ENCODE peak calls at places on chromosomes 6 and 20, in eight cellular contexts. B is adrenal gland; V is caudate nucleus; K is CD8-positive, alpha-beta T cell; D is left ventricle myocardium inferior; A is AG04450; H is neural progenitor cell; E is uterus. S is an unnamed sample.

GRCh38 chr6:25942561-25943147 is 12.2 kb upstream of the SLC17A2 start:
- DNase-seq in B (no peak), V (no peak), K (no peak), D (no peak), A (no peak), H (peak), E (no peak), S (no peak)

GRCh38 chr20:8901237-8902025 is 167.5 kb upstream of the PLCB4 start:
- DNase-seq in B (no peak), V (no peak), K (no peak), D (peak), A (no peak), H (no peak), E (peak), S (no peak)

GRCh38 chr6:3277851-3278416 is 19.2 kb downstream of the PSMG4 start:
- DNase-seq in B (peak), V (no peak), K (no peak), D (no peak), A (no peak), H (no peak), E (peak), S (no peak)

GRCh38 chr6:27720607-27721580 is 191.3 kb downstream of the OR2B2 start:
- DNase-seq in B (no peak), V (no peak), K (no peak), D (no peak), A (no peak), H (peak), E (no peak), S (no peak)

GRCh38 chr20:33770005-33770404 is 38.2 kb downstream of the ZNF341 start:
- DNase-seq in B (no peak), V (no peak), K (no peak), D (no peak), A (no peak), H (no peak), E (no peak), S (no peak)

GRCh38 chr6:167306401-167306998 is 15.4 kb downstream of the UNC93A start:
- DNase-seq in B (no peak), V (no peak), K (no peak), D (no peak), A (no peak), H (no peak), E (no peak), S (no peak)

GRCh38 chr20:17693534-17694001 is 6.2 kb upstream of the BANF2 start:
- DNase-seq in B (no peak), V (no peak), K (no peak), D (no peak), A (no peak), H (no peak), E (no peak), S (no peak)

GRCh38 chr6:33206027-33206863 is 1.8 kb downstream of the HSD17B8 start:
- DNase-seq in B (no peak), V (no peak), K (no peak), D (no peak), A (no peak), H (no peak), E (no peak), S (no peak)

GRCh38 chr6:10745116-10745515 is 2.5 kb upstream of the TMEM14B start:
- DNase-seq in B (no peak), V (peak), K (no peak), D (no peak), A (no peak), H (no peak), E (no peak), S (no peak)

GRCh38 chr6:2118136-2118535 is 127.3 kb downstream of the GMDS start:
- DNase-seq in B (no peak), V (no peak), K (no peak), D (no peak), A (no peak), H (no peak), E (no peak), S (no peak)

GRCh38 chr6:98835149-98836024 is 1.0 kb downstream of the POU3F2 start:
- DNase-seq in B (no peak), V (no peak), K (no peak), D (no peak), A (no peak), H (peak), E (no peak), S (no peak)

GRCh38 chr6:153231048-153231635 is 100.1 kb upstream of the RGS17 start:
- DNase-seq in B (peak), V (peak), K (no peak), D (peak), A (peak), H (peak), E (no peak), S (peak)

GRCh38 chr6:29813809-29814208 is 13.8 kb upstream of the HLA-G start:
- DNase-seq in B (peak), V (no peak), K (no peak), D (no peak), A (no peak), H (no peak), E (no peak), S (no peak)

GRCh38 chr20:40414843-40415615 is 274.0 kb downstream of the MAFB start:
- DNase-seq in B (no peak), V (no peak), K (no peak), D (no peak), A (no peak), H (no peak), E (no peak), S (no peak)

GRCh38 chr6:168699631-168700315 is 258.8 kb downstream of the SMOC2 start:
- DNase-seq in B (no peak), V (peak), K (no peak), D (peak), A (no peak), H (no peak), E (peak), S (peak)

GRCh38 chr20:36544134-36545018 is 3.1 kb downstream of the MYL9 start:
- DNase-seq in B (peak), V (no peak), K (no peak), D (peak), A (no peak), H (no peak), E (peak), S (no peak)

GRCh38 chr20:56442381-56443365 is 25.8 kb upstream of the RTF2 start:
- DNase-seq in B (no peak), V (no peak), K (no peak), D (no peak), A (no peak), H (no peak), E (no peak), S (no peak)

GRCh38 chr6:170193326-170193821 is 97.5 kb downstream of the DLL1 start:
- DNase-seq in B (no peak), V (no peak), K (no peak), D (no peak), A (no peak), H (no peak), E (no peak), S (no peak)

GRCh38 chr6:116385462-116385807 is 14.7 kb downstream of the DSE start:
- DNase-seq in B (peak), V (no peak), K (no peak), D (no peak), A (no peak), H (no peak), E (no peak), S (no peak)

GRCh38 chr6:16698988-16699868 is 62.0 kb downstream of the ATXN1 start:
- DNase-seq in B (no peak), V (no peak), K (peak), D (no peak), A (no peak), H (no peak), E (no peak), S (no peak)

GRCh38 chr6:145044606-145045275 is 690.6 kb downstream of the EPM2A start:
- DNase-seq in B (no peak), V (no peak), K (no peak), D (no peak), A (peak), H (no peak), E (no peak), S (no peak)

GRCh38 chr20:10476319-10476724 is 41.2 kb downstream of the SLX4IP start:
- DNase-seq in B (no peak), V (no peak), K (no peak), D (no peak), A (no peak), H (no peak), E (no peak), S (no peak)

GRCh38 chr20:22339091-22339881 is 245.1 kb downstream of the FOXA2 start:
- DNase-seq in B (peak), V (no peak), K (peak), D (no peak), A (peak), H (peak), E (no peak), S (no peak)

GRCh38 chr6:30000156-30000791 is 57.9 kb downstream of the HLA-A start:
- DNase-seq in B (no peak), V (no peak), K (no peak), D (no peak), A (no peak), H (no peak), E (no peak), S (no peak)

GRCh38 chr20:19628570-19629134 is 129.4 kb upstream of the RIN2 start:
- DNase-seq in B (peak), V (no peak), K (peak), D (no peak), A (peak), H (peak), E (no peak), S (no peak)

GRCh38 chr20:56914532-56914931 is 285.4 kb downstream of the TFAP2C start:
- DNase-seq in B (no peak), V (no peak), K (no peak), D (no peak), A (no peak), H (no peak), E (no peak), S (no peak)

GRCh38 chr20:58717278-58718091 is 24.9 kb downstream of the NPEPL1 start:
- DNase-seq in B (no peak), V (no peak), K (peak), D (peak), A (no peak), H (no peak), E (peak), S (no peak)

GRCh38 chr6:142118926-142119325 is 13.8 kb upstream of the GJE1 start:
- DNase-seq in B (no peak), V (no peak), K (no peak), D (no peak), A (no peak), H (no peak), E (no peak), S (no peak)

GRCh38 chr6:161152904-161153662 is 120.8 kb downstream of the AGPAT4 start:
- DNase-seq in B (no peak), V (no peak), K (peak), D (no peak), A (no peak), H (no peak), E (no peak), S (no peak)

GRCh38 chr20:57658447-57659130 is 38.4 kb upstream of the ZBP1 start:
- DNase-seq in B (no peak), V (no peak), K (peak), D (peak), A (no peak), H (no peak), E (peak), S (no peak)

GRCh38 chr6:7991992-7992815 is 72.0 kb downstream of the BLOC1S5 start:
- DNase-seq in B (peak), V (no peak), K (no peak), D (peak), A (peak), H (peak), E (peak), S (no peak)

GRCh38 chr20:36384022-36384619 is 78.0 kb downstream of the DLGAP4 start:
- DNase-seq in B (peak), V (no peak), K (peak), D (no peak), A (no peak), H (peak), E (no peak), S (no peak)

GRCh38 chr20:2164421-2164820 is 62.8 kb downstream of the STK35 start:
- DNase-seq in B (no peak), V (no peak), K (no peak), D (no peak), A (no peak), H (no peak), E (no peak), S (no peak)

GRCh38 chr6:12296255-12296573 is 6.1 kb downstream of the EDN1 start:
- DNase-seq in B (no peak), V (no peak), K (no peak), D (no peak), A (peak), H (no peak), E (no peak), S (no peak)
- H3K27ac ChIP-seq in B (no peak), V (no peak), K (no peak), D (no peak), A (peak), H (no peak), E (no peak), S (no peak)

GRCh38 chr6:56798163-56798562 is 155.5 kb upstream of the DST start:
- DNase-seq in B (no peak), V (no peak), K (no peak), D (no peak), A (no peak), H (no peak), E (no peak), S (no peak)

GRCh38 chr6:56793938-56794337 is 151.2 kb upstream of the DST start:
- DNase-seq in B (no peak), V (no peak), K (no peak), D (no peak), A (no peak), H (no peak), E (no peak), S (no peak)

GRCh38 chr6:56790424-56790823 is 147.7 kb upstream of the DST start:
- DNase-seq in B (no peak), V (no peak), K (no peak), D (no peak), A (no peak), H (no peak), E (no peak), S (no peak)

GRCh38 chr6:56795852-56796532 is 153.3 kb upstream of the DST start:
- DNase-seq in B (no peak), V (no peak), K (no peak), D (no peak), A (no peak), H (no peak), E (no peak), S (no peak)

DNA sequence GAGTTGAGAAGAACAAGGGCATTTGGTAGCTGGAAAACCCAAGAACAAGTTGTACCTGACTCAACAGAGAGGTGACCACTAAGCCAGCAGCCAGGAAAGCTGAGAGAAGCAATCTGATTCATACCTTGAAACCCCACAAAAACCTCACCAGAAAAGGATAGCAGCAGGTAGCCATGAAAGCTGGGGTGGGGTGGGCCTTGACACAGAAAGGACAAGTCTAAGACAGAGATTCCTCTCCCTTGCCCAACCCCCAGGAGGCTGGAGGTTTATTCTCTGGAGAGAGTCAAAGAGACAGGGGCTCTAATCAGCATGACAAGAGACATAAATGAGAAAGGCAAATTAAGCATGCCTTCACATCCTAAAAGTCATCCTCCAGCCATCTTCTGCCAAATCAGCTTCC is 151.7 kb upstream of the DST start:
- DNase-seq in B (no peak), V (no peak), K (no peak), D (no peak), A (no peak), H (no peak), E (no peak), S (no peak)
- H3K27ac ChIP-seq in B (no peak), V (no peak), K (no peak), D (peak), A (no peak), H (peak), E (no peak), S (no peak)

GRCh38 chr6:137688230-137688971 is 178.7 kb upstream of the TNFAIP3 start:
- DNase-seq in B (no peak), V (no peak), K (no peak), D (no peak), A (no peak), H (no peak), E (no peak), S (no peak)
- H3K27ac ChIP-seq in B (no peak), V (no peak), K (no peak), D (no peak), A (no peak), H (no peak), E (no peak), S (no peak)

GRCh38 chr6:44662461-44663121 is 275.1 kb downstream of the CDC5L start:
- DNase-seq in B (no peak), V (no peak), K (no peak), D (no peak), A (no peak), H (peak), E (no peak), S (no peak)
- H3K27ac ChIP-seq in B (no peak), V (no peak), K (no peak), D (no peak), A (no peak), H (peak), E (no peak), S (no peak)

DNA sequence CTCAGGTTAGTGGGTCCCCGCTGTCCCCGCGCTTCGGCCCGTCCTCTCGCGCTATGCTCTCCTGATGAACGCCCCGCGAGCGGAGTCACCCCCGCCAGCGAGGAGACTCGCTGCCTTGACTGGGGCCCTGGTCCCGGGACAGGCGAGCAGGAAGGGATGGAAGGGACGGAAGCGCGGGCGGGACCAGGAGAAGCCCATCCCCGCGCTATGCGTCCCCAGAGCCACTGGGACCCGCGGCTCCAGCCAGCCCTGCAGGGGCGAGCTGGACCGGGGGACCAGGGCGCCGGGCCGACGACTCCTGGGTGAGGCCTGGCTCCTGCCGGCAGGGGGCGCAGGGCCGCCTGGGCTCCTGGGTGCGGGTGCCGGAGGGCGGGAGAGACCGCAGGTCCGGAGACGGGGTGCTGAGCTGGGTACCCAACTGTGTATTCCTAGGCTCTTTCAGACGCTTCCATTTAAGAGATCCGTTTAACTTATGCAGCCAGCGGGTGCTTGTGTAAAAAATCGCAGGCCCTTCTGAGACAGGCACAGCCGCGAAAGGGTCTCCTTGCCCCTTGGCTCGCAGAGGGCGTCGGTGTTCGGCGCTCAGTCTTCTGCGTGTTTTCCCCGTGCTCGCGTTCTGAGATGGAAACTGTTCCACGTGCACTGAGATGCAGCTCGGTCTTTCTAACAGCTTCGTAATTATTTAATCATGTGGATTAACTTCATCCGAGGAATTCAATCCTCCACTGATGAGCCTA is 580 bp upstream of the SYCP2 start:
- DNase-seq in B (peak), V (peak), K (peak), D (peak), A (no peak), H (peak), E (peak), S (peak)
- H3K27ac ChIP-seq in B (no peak), V (peak), K (peak), D (peak), A (no peak), H (no peak), E (peak), S (peak)

GRCh38 chr6:158020811-158021210 is 39.1 kb downstream of the SYNJ2 start:
- DNase-seq in B (no peak), V (no peak), K (no peak), D (no peak), A (no peak), H (no peak), E (no peak), S (no peak)
- H3K27ac ChIP-seq in B (no peak), V (no peak), K (no peak), D (no peak), A (no peak), H (no peak), E (no peak), S (peak)

GRCh38 chr20:50788045-50788867 is 6.6 kb upstream of the BCAS4 start:
- DNase-seq in B (peak), V (peak), K (no peak), D (no peak), A (peak), H (no peak), E (peak), S (no peak)

GRCh38 chr20:50788868-50789125 is 6.1 kb upstream of the BCAS4 start:
- DNase-seq in B (no peak), V (no peak), K (no peak), D (no peak), A (no peak), H (no peak), E (no peak), S (no peak)

GRCh38 chr20:50792708-50793574 is 1.9 kb upstream of the BCAS4 start:
- DNase-seq in B (no peak), V (no peak), K (no peak), D (no peak), A (no peak), H (no peak), E (no peak), S (no peak)

GRCh38 chr20:50790651-50791277 is 4.1 kb upstream of the BCAS4 start:
- DNase-seq in B (peak), V (peak), K (peak), D (peak), A (peak), H (peak), E (peak), S (peak)

DNA sequence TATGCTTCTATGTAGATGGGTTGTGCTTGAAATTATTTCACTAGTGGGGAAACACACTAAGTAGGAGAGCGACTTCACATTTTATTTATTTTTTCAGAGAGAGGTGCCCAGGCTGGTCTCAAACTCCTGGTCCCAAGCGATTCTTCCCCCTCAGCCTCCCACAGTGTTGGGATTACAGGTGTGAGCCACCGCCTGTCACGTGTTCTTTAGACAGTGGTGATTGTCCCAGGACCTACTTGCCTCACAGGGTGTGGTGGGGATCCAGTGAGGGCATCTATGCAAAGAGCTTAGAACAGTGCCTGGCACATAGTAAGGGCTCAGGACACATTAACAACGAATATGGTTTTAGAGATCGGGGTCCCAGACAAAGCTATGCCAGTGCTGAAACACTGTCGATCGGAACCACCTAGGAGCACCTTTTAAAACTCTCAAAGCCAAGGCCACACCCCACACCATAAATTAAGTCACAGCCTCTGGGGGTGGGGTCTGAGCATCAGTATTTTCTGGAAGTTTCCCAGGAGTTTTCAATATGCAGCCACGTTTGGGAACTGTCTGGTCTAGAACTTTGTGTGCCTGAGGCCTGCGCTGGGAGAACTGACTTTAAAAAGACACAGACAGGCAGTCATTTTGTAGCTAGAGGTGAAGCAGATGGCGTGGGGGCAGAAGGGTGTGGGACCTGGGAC is 4.8 kb upstream of the BCAS4 start:
- DNase-seq in B (no peak), V (no peak), K (no peak), D (no peak), A (no peak), H (no peak), E (no peak), S (no peak)
- H3K27ac ChIP-seq in B (no peak), V (peak), K (no peak), D (peak), A (peak), H (no peak), E (peak), S (peak)

GRCh38 chr6:136471922-136472321 is 78.3 kb downstream of the MAP7 start:
- DNase-seq in B (no peak), V (no peak), K (no peak), D (no peak), A (no peak), H (no peak), E (no peak), S (no peak)

GRCh38 chr6:136474241-136474640 is 76.0 kb downstream of the MAP7 start:
- DNase-seq in B (no peak), V (no peak), K (no peak), D (no peak), A (no peak), H (no peak), E (no peak), S (no peak)

GRCh38 chr6:136477548-136477947 is 72.7 kb downstream of the MAP7 start:
- DNase-seq in B (no peak), V (no peak), K (no peak), D (no peak), A (no peak), H (no peak), E (no peak), S (no peak)
- H3K27ac ChIP-seq in B (no peak), V (no peak), K (no peak), D (no peak), A (no peak), H (no peak), E (no peak), S (no peak)

GRCh38 chr20:49420811-49421295 is 61.6 kb downstream of the KCNB1 start:
- DNase-seq in B (no peak), V (no peak), K (no peak), D (no peak), A (no peak), H (no peak), E (peak), S (peak)
- H3K27ac ChIP-seq in B (no peak), V (peak), K (no peak), D (peak), A (no peak), H (no peak), E (peak), S (no peak)